ENCODE peak calls at places on chromosome 21, in four cellular contexts. W is HCT116, U is HepG2, D is K562. Y is an unnamed sample.

GRCh38 chr21:38351961-38352521 is 95.2 kb downstream of the KCNJ15 start:
- DNase-seq in U (no peak), D (no peak), W (no peak), Y (peak; percentile 33)

GRCh38 chr21:45943630-45944540 is 37.7 kb upstream of the COL6A1 start:
- DNase-seq in U (no peak), W (no peak), D (no peak), Y (no peak)

GRCh38 chr21:45365608-45366241 is 39.2 kb upstream of the COL18A1 start:
- DNase-seq in W (peak; percentile 67), D (no peak), U (peak; percentile 92), Y (no peak)

GRCh38 chr21:38818336-38818723 is 12.6 kb downstream of the ETS2 start:
- DNase-seq in W (no peak), U (no peak), D (no peak), Y (no peak)

GRCh38 chr21:45558044-45558721 is 15.9 kb upstream of the SLC19A1 start:
- DNase-seq in U (no peak), W (no peak), D (no peak), Y (no peak)

GRCh38 chr21:27812279-27812678 is 845.4 kb upstream of the ADAMTS5 start:
- DNase-seq in W (no peak), D (no peak), U (no peak), Y (no peak)

GRCh38 chr21:37348664-37349063 is 17.9 kb upstream of the DYRK1A start:
- DNase-seq in D (no peak), U (no peak), W (no peak), Y (no peak)

GRCh38 chr21:26077523-26077922 is 93.0 kb downstream of the APP start:
- DNase-seq in D (no peak), U (no peak), W (no peak), Y (no peak)

GRCh38 chr21:46532080-46532479 is 72.8 kb downstream of the S100B start:
- DNase-seq in W (no peak), D (no peak), U (no peak), Y (no peak)

GRCh38 chr21:18666725-18667124 is 263.1 kb upstream of the TMPRSS15 start:
- DNase-seq in U (no peak), W (no peak), D (no peak), Y (no peak)

GRCh38 chr21:8993943-8994639 is 1527.3 kb upstream of the TPTE start:
- DNase-seq in W (no peak), U (peak; percentile 90), D (no peak), Y (no peak)

GRCh38 chr21:8991968-8992621 is 1529.3 kb upstream of the TPTE start:
- DNase-seq in U (no peak), D (no peak), W (no peak), Y (no peak)

GRCh38 chr21:8997011-8997440 is 1524.4 kb upstream of the TPTE start:
- DNase-seq in D (no peak), U (peak; percentile 78), W (no peak), Y (no peak)

GRCh38 chr21:8992731-8993174 is 1528.6 kb upstream of the TPTE start:
- DNase-seq in W (no peak), U (peak; percentile 95), D (peak; percentile 44), Y (no peak)

GRCh38 chr21:8994640-8995511 is 1526.5 kb upstream of the TPTE start:
- DNase-seq in W (no peak), U (peak; percentile 83), D (peak; percentile 29), Y (no peak)
- H3K9me3 ChIP-seq in W (peaks cover 44% of the 10 kb centered on the region), U (peaks cover 91% of the 10 kb centered on the region), D (no peaks in the 10 kb centered on the region), Y (peaks cover 89% of the 10 kb centered on the region)

GRCh38 chr21:42308161-42308913 is 6.9 kb downstream of the TFF3 start:
- DNase-seq in W (no peak), D (no peak), U (no peak), Y (no peak)

GRCh38 chr21:42309753-42310213 is 5.4 kb downstream of the TFF3 start:
- DNase-seq in U (no peak), D (peak; percentile 87), W (peak; percentile 6), Y (no peak)

GRCh38 chr21:42310411-42311001 is 4.7 kb downstream of the TFF3 start:
- DNase-seq in U (no peak), W (no peak), D (no peak), Y (no peak)

GRCh38 chr21:42307106-42307505 is 8.1 kb downstream of the TFF3 start:
- DNase-seq in D (no peak), U (no peak), W (no peak), Y (no peak)

DNA sequence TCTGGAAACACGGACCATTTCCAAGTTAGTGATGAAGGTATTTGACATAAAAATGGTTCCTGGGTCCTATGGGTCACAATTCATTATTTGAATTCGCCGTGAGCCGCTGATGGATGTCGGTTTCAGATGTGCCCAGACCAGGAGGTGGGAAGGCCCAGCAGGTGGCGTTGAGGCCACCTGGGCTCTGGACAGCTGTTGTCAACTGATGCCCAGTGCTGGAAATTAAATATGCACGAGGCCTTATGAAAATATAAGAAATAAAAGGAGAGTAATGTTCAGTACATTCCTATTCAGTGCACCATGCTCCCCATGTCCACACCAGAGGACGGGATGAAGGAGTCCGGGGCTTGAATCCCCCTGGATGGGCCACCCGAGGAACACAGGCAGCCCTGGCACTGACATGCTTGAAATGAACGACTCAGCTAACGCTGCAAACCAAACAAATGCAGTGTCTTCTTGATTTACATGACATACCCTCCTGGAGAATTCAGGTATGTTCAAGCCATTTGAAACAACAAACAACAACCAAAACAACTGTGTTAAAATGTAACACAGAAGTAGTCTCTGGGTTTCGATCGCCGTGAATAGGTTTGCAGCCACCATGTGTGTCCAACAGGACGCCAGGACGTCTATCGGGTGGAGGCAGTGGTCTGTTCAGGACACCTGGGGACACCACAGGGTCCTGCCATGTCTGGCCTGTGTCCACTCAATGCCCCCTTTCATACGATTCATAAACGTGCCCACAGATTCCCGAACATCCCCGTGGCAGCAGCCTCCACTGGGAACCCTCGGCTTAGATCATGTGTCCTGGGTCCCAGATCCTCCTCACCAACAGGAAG is 6.1 kb downstream of the TFF3 start:
- DNase-seq in W (no peak), U (no peak), D (peak; percentile 44), Y (no peak)
- TF ChIP-seq CEBPB in W (no peak), U (no peak), D (no peak), Y (no peak)

DNA sequence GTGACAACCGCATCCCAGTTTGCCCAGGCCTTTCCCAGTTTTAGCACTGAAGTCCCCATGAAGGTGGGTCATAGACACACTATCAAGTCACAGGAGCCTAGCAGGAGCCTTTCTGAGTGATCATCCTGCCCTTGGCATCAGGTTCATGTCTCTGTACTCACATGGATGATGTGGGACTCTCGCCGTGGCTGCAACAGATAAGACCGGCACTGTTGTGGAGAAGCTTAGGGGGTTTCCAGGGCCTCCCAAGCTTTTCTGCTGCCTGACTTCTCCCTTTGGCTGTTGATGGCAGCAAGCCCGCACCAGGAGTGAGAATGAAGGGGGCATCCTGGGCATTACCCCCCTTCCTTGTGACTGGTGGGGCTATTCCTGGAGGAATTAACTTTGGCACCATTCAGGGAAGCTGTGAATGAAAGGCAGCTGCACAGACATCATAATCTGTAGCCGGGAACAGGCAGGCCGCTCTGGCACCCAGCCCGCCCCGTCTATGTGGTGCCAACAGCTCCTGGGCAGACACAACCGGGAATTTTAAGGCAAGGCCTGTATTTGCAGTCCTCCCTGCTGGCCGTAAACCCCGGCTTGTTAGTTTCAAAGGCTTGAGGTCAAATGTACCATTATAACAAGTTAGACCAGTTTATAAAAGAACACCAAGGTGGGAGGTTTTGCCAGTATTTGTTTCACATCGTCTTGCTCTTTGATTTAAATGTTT is 148.7 kb downstream of the HUNK start:
- DNase-seq in W (no peak), U (no peak), D (no peak), Y (no peak)
- TF ChIP-seq FOSL1 in W (no peak), U (no peak), D (no peak), Y (no peak)

GRCh38 chr21:8991088-8991907 is 1530.1 kb upstream of the TPTE start:
- DNase-seq in D (no peak), W (no peak), U (peak; percentile 92), Y (no peak)

GRCh38 chr21:8990326-8991087 is 1530.9 kb upstream of the TPTE start:
- DNase-seq in U (peak; percentile 94), D (no peak), W (no peak), Y (no peak)

GRCh38 chr21:8989261-8989882 is 1532.0 kb upstream of the TPTE start:
- DNase-seq in W (no peak), D (peak; percentile 29), U (peak; percentile 95), Y (no peak)

GRCh38 chr21:8989883-8990325 is 1531.5 kb upstream of the TPTE start:
- DNase-seq in U (peak; percentile 96), D (peak; percentile 37), W (no peak), Y (no peak)

GRCh38 chr21:8993284-8993942 is 1528.0 kb upstream of the TPTE start:
- DNase-seq in U (peak; percentile 92), W (no peak), D (no peak), Y (no peak)
- H3K9me3 ChIP-seq in U (peaks cover 90% of the 10 kb centered on the region), W (peaks cover 41% of the 10 kb centered on the region), D (no peaks in the 10 kb centered on the region), Y (peaks cover 92% of the 10 kb centered on the region)

DNA sequence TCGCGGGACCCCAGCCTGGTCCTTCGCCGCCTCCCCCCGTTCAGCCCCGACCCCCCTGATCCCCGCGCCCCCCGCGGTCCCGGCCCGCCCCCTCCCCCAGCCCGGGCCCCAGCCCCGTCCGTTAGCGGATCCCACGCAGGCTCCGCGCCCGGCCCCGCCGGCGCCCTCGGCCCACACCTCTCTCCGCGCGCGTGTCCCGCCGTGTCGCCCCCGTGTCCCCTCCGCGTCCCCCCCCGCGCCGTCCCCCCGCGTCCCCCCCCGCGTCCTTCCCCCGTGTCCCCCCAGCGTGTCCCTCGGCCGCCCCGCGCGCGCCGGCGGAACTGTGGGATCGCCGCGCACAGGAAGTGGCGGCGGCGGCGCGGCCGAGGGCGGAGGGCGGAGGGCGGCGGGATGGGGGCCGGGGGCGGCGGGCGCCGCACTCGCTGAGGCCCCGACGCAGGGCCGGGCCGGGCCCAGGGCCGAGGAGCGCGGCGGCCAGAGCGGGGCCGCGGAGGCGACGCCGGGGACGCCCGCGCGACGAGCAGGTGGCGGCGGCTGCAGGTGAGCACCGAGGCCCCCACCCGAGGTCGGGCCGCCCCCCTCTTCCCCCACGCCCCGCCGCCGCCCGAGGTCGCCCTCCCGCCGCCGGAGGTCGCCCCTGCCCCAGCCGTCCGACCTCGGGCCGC is at the start of gene AGPAT3:
- DNase-seq in W (no peak), U (no peak), D (peak; percentile 92), Y (no peak)
- TF ChIP-seq CEBPB in W (no peak), U (no peak), D (no peak), Y (no peak)

GRCh38 chr21:24369751-24370150 is 1237.5 kb downstream of the MRPL39 start:
- DNase-seq in D (no peak), W (no peak), U (no peak), Y (no peak)

GRCh38 chr21:24369278-24369677 is 1238.0 kb downstream of the MRPL39 start:
- DNase-seq in D (no peak), U (no peak), W (no peak), Y (no peak)

DNA sequence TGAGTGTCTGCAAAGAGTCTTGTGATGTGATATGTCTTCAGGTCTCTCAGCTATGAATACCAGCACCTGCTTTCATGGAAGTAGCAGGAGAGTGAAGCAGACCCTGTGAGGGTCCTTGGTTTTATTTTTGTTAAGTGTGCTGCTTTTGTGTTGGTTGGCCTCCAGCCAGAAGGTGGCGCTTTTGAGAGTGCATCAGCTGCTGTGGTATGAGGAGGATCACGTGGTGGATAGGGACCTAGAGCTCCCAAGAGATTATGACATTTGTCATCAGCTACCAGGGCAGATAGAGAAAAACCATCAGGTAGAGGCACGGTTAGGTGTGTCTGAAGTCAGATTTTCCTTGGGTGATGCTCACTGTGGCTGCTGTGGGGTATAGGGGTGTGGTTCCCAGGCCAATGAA is 1232.1 kb downstream of the MRPL39 start:
- DNase-seq in D (no peak), U (no peak), W (no peak), Y (peak; percentile 56)
- TF ChIP-seq FOSL1 in D (no peak), U (no peak), W (no peak), Y (no peak)